ENCODE peak calls at places on chromosomes 4 and X, in ten cellular contexts. One of them, this sample, is unnamed.

GRCh38 chr4:143286058-143286457 is 50.6 kb upstream of the GAB1 start:
- DNase-seq in stimulated activated CD8-positive, alpha-beta memory T cell treated with anti-CD3 and anti-CD28 coated beads, Interleukin-12 subunit alpha, Interleukin-12 subunit beta, amount 100 ng/mL, for 4 hours: no peak
- DNase-seq in uterus: no peak
- DNase-seq in T-helper 9 cell: no peak
- DNase-seq in T-helper 1 cell: no peak
- DNase-seq in Kasumi-1: no peak
- DNase-seq in CD4-positive, CD25-positive, alpha-beta regulatory T cell: no peak
- DNase-seq in activated CD4-positive, alpha-beta T cell treated with anti-CD3 and anti-CD28 coated beads for 48 hours: no peak
- DNase-seq in SW 1271: no peak
- DNase-seq in right cardiac atrium: no peak
- DNase-seq in this sample: peak; percentile 21

GRCh38 chrX:20454117-20454516 is 187.4 kb upstream of the RPS6KA3 start:
- DNase-seq in stimulated activated CD8-positive, alpha-beta memory T cell treated with anti-CD3 and anti-CD28 coated beads, Interleukin-12 subunit alpha, Interleukin-12 subunit beta, amount 100 ng/mL, for 4 hours: no peak
- DNase-seq in uterus: no peak
- DNase-seq in T-helper 9 cell: no peak
- DNase-seq in T-helper 1 cell: peak; percentile 36
- DNase-seq in Kasumi-1: no peak
- DNase-seq in CD4-positive, CD25-positive, alpha-beta regulatory T cell: no peak
- DNase-seq in activated CD4-positive, alpha-beta T cell treated with anti-CD3 and anti-CD28 coated beads for 48 hours: peak; percentile 2
- DNase-seq in SW 1271: no peak
- DNase-seq in right cardiac atrium: no peak
- DNase-seq in this sample: no peak

GRCh38 chr4:142110136-142110535 is 473.8 kb downstream of the IL15 start:
- DNase-seq in stimulated activated CD8-positive, alpha-beta memory T cell treated with anti-CD3 and anti-CD28 coated beads, Interleukin-12 subunit alpha, Interleukin-12 subunit beta, amount 100 ng/mL, for 4 hours: no peak
- DNase-seq in uterus: no peak
- DNase-seq in T-helper 9 cell: no peak
- DNase-seq in T-helper 1 cell: no peak
- DNase-seq in Kasumi-1: no peak
- DNase-seq in CD4-positive, CD25-positive, alpha-beta regulatory T cell: no peak
- DNase-seq in activated CD4-positive, alpha-beta T cell treated with anti-CD3 and anti-CD28 coated beads for 48 hours: no peak
- DNase-seq in SW 1271: no peak
- DNase-seq in right cardiac atrium: no peak
- DNase-seq in this sample: no peak

GRCh38 chr4:39255916-39256315 is 73.6 kb downstream of the WDR19 start:
- DNase-seq in stimulated activated CD8-positive, alpha-beta memory T cell treated with anti-CD3 and anti-CD28 coated beads, Interleukin-12 subunit alpha, Interleukin-12 subunit beta, amount 100 ng/mL, for 4 hours: no peak
- DNase-seq in uterus: no peak
- DNase-seq in T-helper 9 cell: no peak
- DNase-seq in T-helper 1 cell: no peak
- DNase-seq in Kasumi-1: no peak
- DNase-seq in CD4-positive, CD25-positive, alpha-beta regulatory T cell: no peak
- DNase-seq in activated CD4-positive, alpha-beta T cell treated with anti-CD3 and anti-CD28 coated beads for 48 hours: no peak
- DNase-seq in SW 1271: no peak
- DNase-seq in right cardiac atrium: no peak
- DNase-seq in this sample: no peak

GRCh38 chr4:19005211-19005610 is 983.7 kb upstream of the LCORL start:
- DNase-seq in stimulated activated CD8-positive, alpha-beta memory T cell treated with anti-CD3 and anti-CD28 coated beads, Interleukin-12 subunit alpha, Interleukin-12 subunit beta, amount 100 ng/mL, for 4 hours: no peak
- DNase-seq in uterus: no peak
- DNase-seq in T-helper 9 cell: no peak
- DNase-seq in T-helper 1 cell: no peak
- DNase-seq in Kasumi-1: no peak
- DNase-seq in CD4-positive, CD25-positive, alpha-beta regulatory T cell: no peak
- DNase-seq in activated CD4-positive, alpha-beta T cell treated with anti-CD3 and anti-CD28 coated beads for 48 hours: no peak
- DNase-seq in SW 1271: no peak
- DNase-seq in right cardiac atrium: no peak
- DNase-seq in this sample: no peak

GRCh38 chrX:133953785-133954355 is 31.5 kb downstream of the GPC3 start:
- DNase-seq in stimulated activated CD8-positive, alpha-beta memory T cell treated with anti-CD3 and anti-CD28 coated beads, Interleukin-12 subunit alpha, Interleukin-12 subunit beta, amount 100 ng/mL, for 4 hours: no peak
- DNase-seq in uterus: no peak
- DNase-seq in T-helper 9 cell: no peak
- DNase-seq in T-helper 1 cell: no peak
- DNase-seq in Kasumi-1: no peak
- DNase-seq in CD4-positive, CD25-positive, alpha-beta regulatory T cell: no peak
- DNase-seq in activated CD4-positive, alpha-beta T cell treated with anti-CD3 and anti-CD28 coated beads for 48 hours: no peak
- DNase-seq in SW 1271: no peak
- DNase-seq in right cardiac atrium: no peak
- DNase-seq in this sample: no peak

GRCh38 chr4:158253350-158253980 is 43.2 kb downstream of the TMEM144 start:
- DNase-seq in stimulated activated CD8-positive, alpha-beta memory T cell treated with anti-CD3 and anti-CD28 coated beads, Interleukin-12 subunit alpha, Interleukin-12 subunit beta, amount 100 ng/mL, for 4 hours: no peak
- DNase-seq in uterus: peak; percentile 66
- DNase-seq in T-helper 9 cell: peak; percentile 7
- DNase-seq in T-helper 1 cell: peak; percentile 32
- DNase-seq in Kasumi-1: peak; percentile 89
- DNase-seq in CD4-positive, CD25-positive, alpha-beta regulatory T cell: no peak
- DNase-seq in activated CD4-positive, alpha-beta T cell treated with anti-CD3 and anti-CD28 coated beads for 48 hours: peak; percentile 53
- DNase-seq in SW 1271: peak; percentile 2
- DNase-seq in right cardiac atrium: no peak
- DNase-seq in this sample: peak; percentile 97

GRCh38 chr4:48930654-48931053 is 24.1 kb upstream of the OCIAD2 start:
- DNase-seq in stimulated activated CD8-positive, alpha-beta memory T cell treated with anti-CD3 and anti-CD28 coated beads, Interleukin-12 subunit alpha, Interleukin-12 subunit beta, amount 100 ng/mL, for 4 hours: no peak
- DNase-seq in uterus: no peak
- DNase-seq in T-helper 9 cell: no peak
- DNase-seq in T-helper 1 cell: no peak
- DNase-seq in Kasumi-1: no peak
- DNase-seq in CD4-positive, CD25-positive, alpha-beta regulatory T cell: no peak
- DNase-seq in activated CD4-positive, alpha-beta T cell treated with anti-CD3 and anti-CD28 coated beads for 48 hours: no peak
- DNase-seq in SW 1271: no peak
- DNase-seq in right cardiac atrium: no peak
- DNase-seq in this sample: no peak

GRCh38 chr4:183261953-183262775 is 57.9 kb downstream of the CLDN22 start:
- DNase-seq in stimulated activated CD8-positive, alpha-beta memory T cell treated with anti-CD3 and anti-CD28 coated beads, Interleukin-12 subunit alpha, Interleukin-12 subunit beta, amount 100 ng/mL, for 4 hours: peak; percentile 25
- DNase-seq in uterus: peak; percentile 80
- DNase-seq in T-helper 9 cell: peak; percentile 67
- DNase-seq in T-helper 1 cell: peak; percentile 64
- DNase-seq in Kasumi-1: peak; percentile 72
- DNase-seq in CD4-positive, CD25-positive, alpha-beta regulatory T cell: peak; percentile 26
- DNase-seq in activated CD4-positive, alpha-beta T cell treated with anti-CD3 and anti-CD28 coated beads for 48 hours: peak; percentile 87
- DNase-seq in SW 1271: no peak
- DNase-seq in right cardiac atrium: peak; percentile 91
- DNase-seq in this sample: peak; percentile 85

GRCh38 chr4:11182031-11182430 is 246.7 kb downstream of the HS3ST1 start:
- DNase-seq in stimulated activated CD8-positive, alpha-beta memory T cell treated with anti-CD3 and anti-CD28 coated beads, Interleukin-12 subunit alpha, Interleukin-12 subunit beta, amount 100 ng/mL, for 4 hours: no peak
- DNase-seq in uterus: no peak
- DNase-seq in T-helper 9 cell: no peak
- DNase-seq in T-helper 1 cell: no peak
- DNase-seq in Kasumi-1: no peak
- DNase-seq in CD4-positive, CD25-positive, alpha-beta regulatory T cell: no peak
- DNase-seq in activated CD4-positive, alpha-beta T cell treated with anti-CD3 and anti-CD28 coated beads for 48 hours: no peak
- DNase-seq in SW 1271: no peak
- DNase-seq in right cardiac atrium: no peak
- DNase-seq in this sample: no peak

GRCh38 chr4:65968873-65969272 is 298.6 kb upstream of the EPHA5 start:
- DNase-seq in stimulated activated CD8-positive, alpha-beta memory T cell treated with anti-CD3 and anti-CD28 coated beads, Interleukin-12 subunit alpha, Interleukin-12 subunit beta, amount 100 ng/mL, for 4 hours: no peak
- DNase-seq in uterus: no peak
- DNase-seq in T-helper 9 cell: no peak
- DNase-seq in T-helper 1 cell: no peak
- DNase-seq in Kasumi-1: no peak
- DNase-seq in CD4-positive, CD25-positive, alpha-beta regulatory T cell: no peak
- DNase-seq in activated CD4-positive, alpha-beta T cell treated with anti-CD3 and anti-CD28 coated beads for 48 hours: no peak
- DNase-seq in SW 1271: no peak
- DNase-seq in right cardiac atrium: no peak
- DNase-seq in this sample: no peak

GRCh38 chrX:110418220-110418856 is 59.7 kb downstream of the RTL9 start:
- DNase-seq in stimulated activated CD8-positive, alpha-beta memory T cell treated with anti-CD3 and anti-CD28 coated beads, Interleukin-12 subunit alpha, Interleukin-12 subunit beta, amount 100 ng/mL, for 4 hours: no peak
- DNase-seq in uterus: peak; percentile 38
- DNase-seq in T-helper 9 cell: no peak
- DNase-seq in T-helper 1 cell: no peak
- DNase-seq in Kasumi-1: peak; percentile 43
- DNase-seq in CD4-positive, CD25-positive, alpha-beta regulatory T cell: no peak
- DNase-seq in activated CD4-positive, alpha-beta T cell treated with anti-CD3 and anti-CD28 coated beads for 48 hours: no peak
- DNase-seq in SW 1271: no peak
- DNase-seq in right cardiac atrium: peak; percentile 51
- DNase-seq in this sample: peak; percentile 55

This sample was measured in pons.